ENCODE peak calls at places on chromosomes 7 and 10, in nine cellular contexts. One of them, this sample, is unnamed.

GRCh38 chr10:103451091-103451801 is 924 bp downstream of the CALHM2 start:
- DNase-seq in prostate gland: no peak
- DNase-seq in HCT116: peak; percentile 73
- DNase-seq in GM23338: no peak
- DNase-seq in CD8-positive, alpha-beta T cell: peak; percentile 55
- DNase-seq in OCI-LY7: no peak
- DNase-seq in HFF-Myc: peak; percentile 53
- DNase-seq in dorsolateral prefrontal cortex: no peak
- DNase-seq in endodermal cell: no peak
- DNase-seq in this sample: no peak

GRCh38 chr10:84267503-84268126 is 22.8 kb downstream of the RGR start:
- DNase-seq in prostate gland: no peak
- DNase-seq in HCT116: peak; percentile 60
- DNase-seq in GM23338: peak; percentile 86
- DNase-seq in CD8-positive, alpha-beta T cell: peak; percentile 68
- DNase-seq in OCI-LY7: peak; percentile 46
- DNase-seq in HFF-Myc: no peak
- DNase-seq in dorsolateral prefrontal cortex: peak; percentile 50
- DNase-seq in endodermal cell: peak; percentile 91
- DNase-seq in this sample: peak; percentile 23

GRCh38 chr10:1363466-1364121 is 307.4 kb downstream of the WDR37 start:
- DNase-seq in prostate gland: no peak
- DNase-seq in HCT116: no peak
- DNase-seq in GM23338: no peak
- DNase-seq in CD8-positive, alpha-beta T cell: no peak
- DNase-seq in OCI-LY7: no peak
- DNase-seq in HFF-Myc: no peak
- DNase-seq in dorsolateral prefrontal cortex: no peak
- DNase-seq in endodermal cell: peak; percentile 50
- DNase-seq in this sample: no peak

GRCh38 chr10:16832351-16833080 is 15.3 kb upstream of the RSU1 start:
- DNase-seq in prostate gland: peak; percentile 65
- DNase-seq in HCT116: no peak
- DNase-seq in GM23338: no peak
- DNase-seq in CD8-positive, alpha-beta T cell: no peak
- DNase-seq in OCI-LY7: no peak
- DNase-seq in HFF-Myc: peak; percentile 61
- DNase-seq in dorsolateral prefrontal cortex: no peak
- DNase-seq in endodermal cell: no peak
- DNase-seq in this sample: no peak

GRCh38 chr10:104441601-104442000 is 88.0 kb downstream of the CFAP58 start:
- DNase-seq in prostate gland: no peak
- DNase-seq in HCT116: no peak
- DNase-seq in GM23338: no peak
- DNase-seq in CD8-positive, alpha-beta T cell: no peak
- DNase-seq in OCI-LY7: no peak
- DNase-seq in HFF-Myc: peak; percentile 66
- DNase-seq in dorsolateral prefrontal cortex: no peak
- DNase-seq in endodermal cell: no peak
- DNase-seq in this sample: no peak

GRCh38 chr7:88111136-88111748 is 108.6 kb downstream of the SRI start:
- DNase-seq in prostate gland: no peak
- DNase-seq in HCT116: peak; percentile 36
- DNase-seq in GM23338: peak; percentile 72
- DNase-seq in CD8-positive, alpha-beta T cell: no peak
- DNase-seq in OCI-LY7: peak; percentile 49
- DNase-seq in HFF-Myc: no peak
- DNase-seq in dorsolateral prefrontal cortex: no peak
- DNase-seq in endodermal cell: no peak
- DNase-seq in this sample: no peak

GRCh38 chr7:39609462-39610149 is 13.8 kb upstream of the RALA start:
- DNase-seq in prostate gland: no peak
- DNase-seq in HCT116: no peak
- DNase-seq in GM23338: peak; percentile 76
- DNase-seq in CD8-positive, alpha-beta T cell: peak; percentile 40
- DNase-seq in OCI-LY7: no peak
- DNase-seq in HFF-Myc: no peak
- DNase-seq in dorsolateral prefrontal cortex: no peak
- DNase-seq in endodermal cell: peak; percentile 80
- DNase-seq in this sample: peak; percentile 37

GRCh38 chr10:123928427-123928826 is 36.8 kb upstream of the CPXM2 start:
- DNase-seq in prostate gland: no peak
- DNase-seq in HCT116: no peak
- DNase-seq in GM23338: no peak
- DNase-seq in CD8-positive, alpha-beta T cell: no peak
- DNase-seq in OCI-LY7: no peak
- DNase-seq in HFF-Myc: no peak
- DNase-seq in dorsolateral prefrontal cortex: no peak
- DNase-seq in endodermal cell: no peak
- DNase-seq in this sample: no peak

GRCh38 chr10:4650572-4650971 is 175.4 kb upstream of the AKR1E2 start:
- DNase-seq in prostate gland: no peak
- DNase-seq in HCT116: no peak
- DNase-seq in GM23338: no peak
- DNase-seq in CD8-positive, alpha-beta T cell: no peak
- DNase-seq in OCI-LY7: no peak
- DNase-seq in HFF-Myc: peak; percentile 44
- DNase-seq in dorsolateral prefrontal cortex: no peak
- DNase-seq in endodermal cell: no peak
- DNase-seq in this sample: no peak

GRCh38 chr10:16360001-16360400 is 76.8 kb upstream of the PTER start:
- DNase-seq in prostate gland: no peak
- DNase-seq in HCT116: no peak
- DNase-seq in GM23338: no peak
- DNase-seq in CD8-positive, alpha-beta T cell: no peak
- DNase-seq in OCI-LY7: no peak
- DNase-seq in HFF-Myc: no peak
- DNase-seq in dorsolateral prefrontal cortex: no peak
- DNase-seq in endodermal cell: no peak
- DNase-seq in this sample: no peak

DNA sequence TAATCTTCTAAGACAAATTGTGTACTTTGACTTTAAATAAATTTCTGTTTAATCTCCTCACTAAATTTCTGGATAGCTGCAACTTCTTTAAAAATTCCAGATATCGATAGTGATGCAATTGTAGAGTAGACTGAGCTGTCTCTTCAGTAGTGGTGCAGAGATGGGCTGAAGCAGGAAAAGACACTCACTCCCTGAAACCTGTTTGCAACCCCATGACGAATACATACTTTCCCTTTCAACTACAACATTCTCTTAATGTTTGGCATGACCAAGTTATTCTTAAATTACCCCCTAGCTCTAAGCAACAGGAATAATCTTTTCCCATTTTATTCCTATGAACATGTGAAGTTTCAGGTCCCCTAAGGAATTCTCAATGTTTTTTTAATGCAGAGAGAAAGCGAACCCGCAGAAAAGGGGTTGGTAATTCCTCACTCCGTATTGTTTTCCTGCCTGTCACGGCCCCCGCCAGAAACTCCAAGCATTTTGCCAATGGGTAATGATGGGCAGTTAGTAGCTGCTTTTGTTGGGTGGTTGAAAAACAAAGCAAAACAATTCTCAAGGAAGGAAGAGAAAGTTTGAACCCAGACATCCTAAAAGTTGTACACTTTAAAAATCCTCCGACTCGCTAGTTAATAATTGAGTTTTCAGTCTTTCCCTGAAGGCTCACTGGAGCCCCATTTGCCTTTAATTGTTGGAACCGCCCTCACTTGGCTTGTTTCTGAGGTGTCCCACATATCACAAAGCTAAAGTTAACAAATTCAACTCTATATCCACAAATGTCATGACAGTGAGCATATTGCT is 1.2 kb downstream of the THSD7A start:
- DNase-seq in prostate gland: no peak
- DNase-seq in HCT116: no peak
- DNase-seq in GM23338: peak; percentile 19
- DNase-seq in CD8-positive, alpha-beta T cell: no peak
- DNase-seq in OCI-LY7: no peak
- DNase-seq in HFF-Myc: no peak
- DNase-seq in dorsolateral prefrontal cortex: no peak
- DNase-seq in endodermal cell: peak; percentile 41
- DNase-seq in this sample: no peak
- H3K4me3 ChIP-seq in prostate gland: peak overlapping the region; percentile 41
- H3K4me3 ChIP-seq in HCT116: peak overlapping the region; percentile 50
- H3K4me3 ChIP-seq in GM23338: peak overlapping the region; percentile 68
- H3K4me3 ChIP-seq in CD8-positive, alpha-beta T cell: no peak overlapping the region
- H3K4me3 ChIP-seq in OCI-LY7: no peak overlapping the region
- H3K4me3 ChIP-seq in HFF-Myc: no peak overlapping the region
- H3K4me3 ChIP-seq in dorsolateral prefrontal cortex: peak overlapping the region; percentile 60
- H3K4me3 ChIP-seq in endodermal cell: peak overlapping the region; percentile 79
- H3K4me3 ChIP-seq in this sample: no peak overlapping the region

GRCh38 chr7:112939589-112940313 is 146.9 kb downstream of the GPR85 start:
- DNase-seq in prostate gland: peak; percentile 99
- DNase-seq in HCT116: peak; percentile 98
- DNase-seq in GM23338: peak; percentile 99
- DNase-seq in CD8-positive, alpha-beta T cell: peak; percentile 99
- DNase-seq in OCI-LY7: peak; percentile 98
- DNase-seq in HFF-Myc: peak; percentile 97
- DNase-seq in dorsolateral prefrontal cortex: peak; percentile 98
- DNase-seq in endodermal cell: peak; percentile 100
- DNase-seq in this sample: peak; percentile 97
- TF ChIP-seq CTCF in prostate gland: no peak
- TF ChIP-seq CTCF in HCT116: no peak
- TF ChIP-seq CTCF in GM23338: no peak
- TF ChIP-seq CTCF in CD8-positive, alpha-beta T cell: no peak
- TF ChIP-seq CTCF in OCI-LY7: no peak
- TF ChIP-seq CTCF in HFF-Myc: no peak
- TF ChIP-seq CTCF in dorsolateral prefrontal cortex: peak; percentile 32
- TF ChIP-seq CTCF in endodermal cell: no peak
- TF ChIP-seq CTCF in this sample: no peak

DNA sequence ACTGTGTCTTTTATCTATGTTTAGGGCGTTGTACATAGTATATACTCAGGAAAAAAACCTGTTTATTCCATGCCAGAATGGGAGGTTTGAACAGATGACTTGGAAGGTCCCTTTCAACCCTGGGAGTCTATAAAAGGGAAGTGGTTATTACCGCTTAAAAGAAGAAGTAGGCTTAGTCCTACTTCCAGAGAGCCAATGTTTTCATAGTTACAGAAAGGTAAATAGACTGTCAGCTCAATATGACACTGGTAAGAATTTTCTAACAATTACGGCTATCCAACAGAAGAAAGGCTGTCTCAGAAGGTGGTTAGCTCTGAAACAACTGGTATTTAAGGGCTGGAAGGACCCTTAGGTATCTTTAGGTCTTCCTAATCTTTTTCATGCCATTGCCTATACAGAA is 1.1 kb upstream of the TFAM start:
- DNase-seq in prostate gland: no peak
- DNase-seq in HCT116: no peak
- DNase-seq in GM23338: no peak
- DNase-seq in CD8-positive, alpha-beta T cell: no peak
- DNase-seq in OCI-LY7: peak; percentile 51
- DNase-seq in HFF-Myc: no peak
- DNase-seq in dorsolateral prefrontal cortex: no peak
- DNase-seq in endodermal cell: no peak
- DNase-seq in this sample: peak; percentile 32
- H3K4me3 ChIP-seq in prostate gland: peak overlapping the region; percentile 72
- H3K4me3 ChIP-seq in HCT116: no peak overlapping the region
- H3K4me3 ChIP-seq in GM23338: peak overlapping the region; percentile 97
- H3K4me3 ChIP-seq in CD8-positive, alpha-beta T cell: peak overlapping the region; percentile 72
- H3K4me3 ChIP-seq in OCI-LY7: peak overlapping the region; percentile 94
- H3K4me3 ChIP-seq in HFF-Myc: peak overlapping the region; percentile 96
- H3K4me3 ChIP-seq in dorsolateral prefrontal cortex: peak overlapping the region; percentile 80
- H3K4me3 ChIP-seq in endodermal cell: peak overlapping the region; percentile 90
- H3K4me3 ChIP-seq in this sample: peak overlapping the region; percentile 99

GRCh38 chr10:118712930-118713634 is 41.7 kb downstream of the CACUL1 start:
- DNase-seq in prostate gland: no peak
- DNase-seq in HCT116: no peak
- DNase-seq in GM23338: peak; percentile 74
- DNase-seq in CD8-positive, alpha-beta T cell: no peak
- DNase-seq in OCI-LY7: no peak
- DNase-seq in HFF-Myc: no peak
- DNase-seq in dorsolateral prefrontal cortex: no peak
- DNase-seq in endodermal cell: peak; percentile 84
- DNase-seq in this sample: no peak
- TF ChIP-seq CTCF in prostate gland: no peak
- TF ChIP-seq CTCF in HCT116: peak; percentile 15
- TF ChIP-seq CTCF in GM23338: peak; percentile 76
- TF ChIP-seq CTCF in CD8-positive, alpha-beta T cell: no peak
- TF ChIP-seq CTCF in OCI-LY7: peak; percentile 28
- TF ChIP-seq CTCF in HFF-Myc: peak; percentile 19
- TF ChIP-seq CTCF in dorsolateral prefrontal cortex: no peak
- TF ChIP-seq CTCF in endodermal cell: peak; percentile 80
- TF ChIP-seq CTCF in this sample: peak; percentile 22

GRCh38 chr10:131649609-131650008 is 251.2 kb upstream of the PPP2R2D start:
- DNase-seq in prostate gland: no peak
- DNase-seq in HCT116: no peak
- DNase-seq in GM23338: no peak
- DNase-seq in CD8-positive, alpha-beta T cell: no peak
- DNase-seq in OCI-LY7: no peak
- DNase-seq in HFF-Myc: no peak
- DNase-seq in dorsolateral prefrontal cortex: no peak
- DNase-seq in endodermal cell: no peak
- DNase-seq in this sample: no peak

GRCh38 chr10:131646551-131647525 is 254.0 kb upstream of the PPP2R2D start:
- DNase-seq in prostate gland: no peak
- DNase-seq in HCT116: no peak
- DNase-seq in GM23338: no peak
- DNase-seq in CD8-positive, alpha-beta T cell: no peak
- DNase-seq in OCI-LY7: no peak
- DNase-seq in HFF-Myc: no peak
- DNase-seq in dorsolateral prefrontal cortex: no peak
- DNase-seq in endodermal cell: peak; percentile 74
- DNase-seq in this sample: no peak

GRCh38 chr10:131648386-131649020 is 252.3 kb upstream of the PPP2R2D start:
- DNase-seq in prostate gland: no peak
- DNase-seq in HCT116: no peak
- DNase-seq in GM23338: no peak
- DNase-seq in CD8-positive, alpha-beta T cell: no peak
- DNase-seq in OCI-LY7: no peak
- DNase-seq in HFF-Myc: no peak
- DNase-seq in dorsolateral prefrontal cortex: no peak
- DNase-seq in endodermal cell: no peak
- DNase-seq in this sample: no peak

GRCh38 chr10:131645756-131646155 is 255.1 kb upstream of the PPP2R2D start:
- DNase-seq in prostate gland: no peak
- DNase-seq in HCT116: no peak
- DNase-seq in GM23338: no peak
- DNase-seq in CD8-positive, alpha-beta T cell: no peak
- DNase-seq in OCI-LY7: no peak
- DNase-seq in HFF-Myc: no peak
- DNase-seq in dorsolateral prefrontal cortex: no peak
- DNase-seq in endodermal cell: no peak
- DNase-seq in this sample: no peak

GRCh38 chr10:131647789-131648188 is 253.0 kb upstream of the PPP2R2D start:
- DNase-seq in prostate gland: no peak
- DNase-seq in HCT116: no peak
- DNase-seq in GM23338: peak; percentile 27
- DNase-seq in CD8-positive, alpha-beta T cell: no peak
- DNase-seq in OCI-LY7: no peak
- DNase-seq in HFF-Myc: no peak
- DNase-seq in dorsolateral prefrontal cortex: no peak
- DNase-seq in endodermal cell: peak; percentile 65
- DNase-seq in this sample: no peak
- H3K4me3 ChIP-seq in prostate gland: no peak overlapping the region
- H3K4me3 ChIP-seq in HCT116: no peak overlapping the region
- H3K4me3 ChIP-seq in GM23338: no peak overlapping the region
- H3K4me3 ChIP-seq in CD8-positive, alpha-beta T cell: no peak overlapping the region
- H3K4me3 ChIP-seq in OCI-LY7: no peak overlapping the region
- H3K4me3 ChIP-seq in HFF-Myc: no peak overlapping the region
- H3K4me3 ChIP-seq in dorsolateral prefrontal cortex: no peak overlapping the region
- H3K4me3 ChIP-seq in endodermal cell: no peak overlapping the region
- H3K4me3 ChIP-seq in this sample: no peak overlapping the region

This sample was measured in GM06990.